ENCODE peak calls at places on chromosomes 3 and 15, in four cellular contexts. U is fibroblast of mammary gland, I is progenitor cell of endocrine pancreas, B is transverse colon. O is an unnamed sample.

GRCh38 chr3:99669879-99670555 is 31.6 kb downstream of the COL8A1 start:
- DNase-seq in B (no peak), I (no peak), U (peak), O (peak)

GRCh38 chr15:62912808-62913207 is 129.7 kb upstream of the TPM1 start:
- DNase-seq in I (no peak), B (no peak), U (no peak), O (no peak)

GRCh38 chr3:98982336-98982735 is 80.8 kb upstream of the DCBLD2 start:
- DNase-seq in I (no peak), U (no peak), B (no peak), O (no peak)

GRCh38 chr3:65671004-65671403 is 367.7 kb downstream of the MAGI1 start:
- DNase-seq in B (no peak), I (no peak), U (no peak), O (no peak)

GRCh38 chr3:197599089-197599765 is 43.5 kb upstream of the BDH1 start:
- DNase-seq in I (peak), B (peak), U (peak), O (peak)

GRCh38 chr15:68228143-68228970 is 1.2 kb downstream of the CLN6 start:
- DNase-seq in I (no peak), U (peak), B (no peak), O (peak)

GRCh38 chr3:81955908-81956307 is 194.5 kb upstream of the GBE1 start:
- DNase-seq in B (no peak), I (no peak), U (no peak), O (no peak)

GRCh38 chr15:93249599-93249998 is 160.6 kb upstream of the RGMA start:
- DNase-seq in I (no peak), U (no peak), B (no peak), O (no peak)

GRCh38 chr3:44000586-44000985 is 241.1 kb upstream of the TOPAZ1 start:
- DNase-seq in U (peak), B (no peak), I (no peak), O (peak)

GRCh38 chr3:175075269-175075668 is 216.1 kb downstream of the NAALADL2 start:
- DNase-seq in U (peak), B (no peak), I (no peak), O (peak)

GRCh38 chr3:144104146-144104545 is 132.5 kb downstream of the DIPK2A start:
- DNase-seq in I (no peak), U (no peak), B (no peak), O (no peak)

GRCh38 chr3:161096771-161097367 is 8.3 kb downstream of the B3GALNT1 start:
- DNase-seq in U (no peak), B (no peak), I (no peak), O (peak)

GRCh38 chr3:196499807-196500524 is 3.6 kb downstream of the RNF168 start:
- DNase-seq in B (no peak), I (no peak), U (peak), O (no peak)

GRCh38 chr3:74066456-74066855 is 441.7 kb upstream of the PDZRN3 start:
- DNase-seq in U (no peak), B (no peak), I (no peak), O (no peak)

GRCh38 chr15:49045691-49046112 is 544 bp downstream of the SECISBP2L start:
- DNase-seq in I (no peak), B (no peak), U (peak), O (peak)

GRCh38 chr15:44588541-44588940 is 51.6 kb downstream of the EIF3J start:
- DNase-seq in U (no peak), B (no peak), I (no peak), O (no peak)

GRCh38 chr3:7978104-7978457 is 523.5 kb upstream of the LMCD1 start:
- DNase-seq in I (no peak), B (no peak), U (no peak), O (no peak)

GRCh38 chr3:195117978-195118581 is 152.9 kb downstream of the XXYLT1 start:
- DNase-seq in I (no peak), U (no peak), B (peak), O (peak)

GRCh38 chr3:111277226-111277625 is 205.6 kb downstream of the NECTIN3 start:
- DNase-seq in U (peak), B (no peak), I (no peak), O (peak)

GRCh38 chr3:105473521-105474223 is 107.0 kb downstream of the ALCAM start:
- DNase-seq in B (no peak), U (peak), I (no peak), O (peak)

GRCh38 chr3:153151037-153151436 is 11.0 kb upstream of the RAP2B start:
- DNase-seq in U (no peak), B (no peak), I (no peak), O (no peak)

GRCh38 chr3:159451067-159451466 is 537.6 kb upstream of the IL12A start:
- DNase-seq in I (no peak), B (no peak), U (no peak), O (no peak)

GRCh38 chr15:93359780-93360161 is 270.8 kb upstream of the RGMA start:
- DNase-seq in U (no peak), I (no peak), B (no peak), O (no peak)

GRCh38 chr3:25713316-25713967 is 48.7 kb upstream of the TOP2B start:
- DNase-seq in U (no peak), I (no peak), B (no peak), O (peak)

GRCh38 chr3:18426597-18426996 is 1.5 kb upstream of the SATB1 start:
- DNase-seq in U (no peak), I (no peak), B (no peak), O (no peak)